ENCODE peak calls at places on chromosomes 11 and 22, in seven cellular contexts. C is endothelial cell of umbilical vein, N is K562, J is HepG2, O is H1, U is GM12878, G is SK-N-SH. R is an unnamed sample.

GRCh38 chr11:96082936-96083335 is 159.0 kb upstream of the MTMR2 start:
- DNase-seq in C (no peak), N (no peak), J (no peak), O (no peak), U (no peak), G (no peak), R (no peak)

GRCh38 chr11:116276051-116277044 is 496.4 kb downstream of the BUD13 start:
- DNase-seq in C (peak; percentile 50), N (peak; percentile 86), J (peak; percentile 67), O (peak; percentile 99), U (no peak), G (peak; percentile 83), R (peak; percentile 72)

GRCh38 chr11:7077101-7077500 is 11.7 kb upstream of the RBMXL2 start:
- DNase-seq in C (no peak), N (peak; percentile 11), J (no peak), O (peak; percentile 83), U (no peak), G (no peak), R (no peak)

GRCh38 chr11:87173185-87174039 is 135.7 kb downstream of the TMEM135 start:
- DNase-seq in C (peak; percentile 94), N (no peak), J (peak; percentile 19), O (no peak), U (no peak), G (no peak), R (peak; percentile 56)

GRCh38 chr11:77154381-77155081 is 26.5 kb downstream of the MYO7A start:
- DNase-seq in C (peak; percentile 38), N (no peak), J (no peak), O (no peak), U (no peak), G (no peak), R (no peak)

GRCh38 chr11:26344647-26345046 is 12.7 kb downstream of the ANO3 start:
- DNase-seq in C (no peak), N (no peak), J (no peak), O (no peak), U (no peak), G (no peak), R (no peak)

GRCh38 chr11:134541355-134541754 is 129.3 kb upstream of the B3GAT1 start:
- DNase-seq in C (no peak), N (no peak), J (no peak), O (peak; percentile 33), U (no peak), G (no peak), R (no peak)

GRCh38 chr11:15114501-15115475 is at the start of gene INSC:
- DNase-seq in C (no peak), N (no peak), J (no peak), O (peak; percentile 58), U (no peak), G (peak; percentile 85), R (no peak)

GRCh38 chr11:75311858-75312288 is 39.6 kb downstream of the ARRB1 start:
- DNase-seq in C (peak; percentile 38), N (no peak), J (no peak), O (no peak), U (no peak), G (peak; percentile 54), R (no peak)

GRCh38 chr11:128468106-128468505 is 119.3 kb downstream of the ETS1 start:
- DNase-seq in C (no peak), N (no peak), J (no peak), O (no peak), U (no peak), G (no peak), R (no peak)

GRCh38 chr22:28411125-28411524 is 268.5 kb downstream of the TTC28 start:
- DNase-seq in C (peak; percentile 41), N (no peak), J (no peak), O (no peak), U (no peak), G (no peak), R (no peak)

GRCh38 chr11:131808466-131808865 is 438.1 kb downstream of the NTM start:
- DNase-seq in C (no peak), N (no peak), J (no peak), O (no peak), U (no peak), G (no peak), R (no peak)

GRCh38 chr11:34994859-34995258 is 78.4 kb downstream of the PDHX start:
- DNase-seq in C (no peak), N (no peak), J (no peak), O (no peak), U (no peak), G (no peak), R (no peak)

GRCh38 chr11:126404367-126404766 is 48.9 kb downstream of the ST3GAL4 start:
- DNase-seq in C (no peak), N (no peak), J (no peak), O (no peak), U (no peak), G (no peak), R (no peak)

GRCh38 chr22:50729391-50730012 is 8.5 kb upstream of the ACR start:
- DNase-seq in C (no peak), N (no peak), J (no peak), O (no peak), U (no peak), G (no peak), R (no peak)

GRCh38 chr11:26704249-26704648 is 17.6 kb downstream of the SLC5A12 start:
- DNase-seq in C (no peak), N (no peak), J (no peak), O (no peak), U (no peak), G (no peak), R (no peak)

GRCh38 chr22:37121887-37122591 is 12.5 kb upstream of the TMPRSS6 start:
- DNase-seq in C (peak; percentile 46), N (no peak), J (peak; percentile 10), O (no peak), U (peak; percentile 73), G (peak; percentile 48), R (no peak)

GRCh38 chr11:75603791-75604736 is 42.0 kb downstream of the SERPINH1 start:
- DNase-seq in C (peak; percentile 92), N (no peak), J (no peak), O (no peak), U (no peak), G (no peak), R (no peak)

GRCh38 chr11:111512296-111513239 is at the start of gene BTG4:
- DNase-seq in C (no peak), N (peak; percentile 60), J (no peak), O (peak; percentile 65), U (no peak), G (peak; percentile 68), R (no peak)

GRCh38 chr11:12961615-12962014 is 47.5 kb upstream of the RASSF10 start:
- DNase-seq in C (no peak), N (no peak), J (no peak), O (no peak), U (no peak), G (peak; percentile 22), R (no peak)

DNA sequence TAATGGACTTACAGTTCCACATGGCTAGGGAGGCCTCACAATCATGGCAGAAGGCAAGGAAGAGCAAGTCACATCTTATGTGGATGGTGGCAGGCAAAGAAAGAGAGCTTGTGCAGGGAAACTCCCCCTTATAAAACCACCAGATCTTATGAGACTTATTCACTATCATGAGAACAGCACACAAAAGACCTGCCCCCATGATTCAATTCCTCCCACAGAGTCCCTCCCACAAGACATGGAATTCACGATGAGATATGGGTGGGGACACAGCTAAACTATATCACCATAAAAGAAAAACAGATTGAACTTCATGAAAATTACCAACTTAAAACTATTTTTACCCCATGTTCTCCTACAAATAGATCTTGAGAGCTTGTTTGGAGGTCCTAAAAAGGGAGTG is 19.6 kb downstream of the ENTHD1 start:
- DNase-seq in C (no peak), N (no peak), J (no peak), O (no peak), U (no peak), G (no peak), R (no peak)
- TF ChIP-seq MAX in C (no peak), N (no peak), J (no peak), O (no peak), U (no peak), G (no peak), R (no peak)

DNA sequence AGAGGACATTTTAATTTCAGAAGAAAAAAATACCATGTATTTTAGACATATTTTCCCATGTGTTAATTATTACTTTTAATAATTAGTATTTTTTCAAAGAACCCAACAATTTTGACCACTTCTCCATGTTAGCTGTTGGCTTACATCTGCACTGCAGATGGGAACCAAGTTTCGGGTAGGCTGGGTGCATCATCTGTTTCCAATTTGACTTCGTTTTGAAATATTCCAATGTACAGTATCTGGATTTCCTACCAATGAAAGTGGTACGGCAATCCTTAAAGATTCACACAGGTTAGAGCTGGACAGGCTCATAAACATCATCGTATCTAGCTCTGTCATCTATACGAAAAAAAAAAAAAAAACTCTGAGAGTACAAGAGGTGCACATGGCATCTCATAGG is 670.2 kb downstream of the OPCML start:
- DNase-seq in C (no peak), N (no peak), J (no peak), O (no peak), U (no peak), G (peak; percentile 48), R (no peak)
- H2AFZ ChIP-seq in C (no peak overlapping the region), N (no peak overlapping the region), J (no peak overlapping the region), O (no peak overlapping the region), U (no peak overlapping the region), G (no peak overlapping the region), R (no peak overlapping the region)

DNA sequence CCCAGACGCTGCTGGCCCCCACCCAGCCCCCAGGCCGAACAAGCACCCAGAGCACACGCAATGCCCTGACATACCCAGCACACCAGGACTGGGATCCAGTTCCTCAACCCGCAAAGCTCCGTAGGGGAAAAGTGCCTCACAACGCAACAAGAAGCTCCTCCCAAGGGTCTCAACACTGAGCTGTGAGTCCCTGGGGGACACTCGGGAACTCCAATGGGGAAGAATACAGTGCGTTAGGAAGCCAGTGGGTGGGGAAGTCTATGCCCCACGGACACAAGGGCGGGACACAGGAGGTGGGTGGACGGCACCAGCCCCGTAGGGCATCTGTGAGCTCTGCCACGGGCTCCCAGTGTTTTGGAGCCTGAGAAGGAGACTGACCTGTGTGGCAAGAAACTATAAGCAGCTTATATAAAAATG is 1.6 kb downstream of the DEAF1 start:
- DNase-seq in C (peak; percentile 31), N (no peak), J (no peak), O (no peak), U (no peak), G (no peak), R (no peak)
- TF ChIP-seq MAX in C (no peak), N (no peak), J (no peak), O (no peak), U (no peak), G (no peak), R (no peak)

DNA sequence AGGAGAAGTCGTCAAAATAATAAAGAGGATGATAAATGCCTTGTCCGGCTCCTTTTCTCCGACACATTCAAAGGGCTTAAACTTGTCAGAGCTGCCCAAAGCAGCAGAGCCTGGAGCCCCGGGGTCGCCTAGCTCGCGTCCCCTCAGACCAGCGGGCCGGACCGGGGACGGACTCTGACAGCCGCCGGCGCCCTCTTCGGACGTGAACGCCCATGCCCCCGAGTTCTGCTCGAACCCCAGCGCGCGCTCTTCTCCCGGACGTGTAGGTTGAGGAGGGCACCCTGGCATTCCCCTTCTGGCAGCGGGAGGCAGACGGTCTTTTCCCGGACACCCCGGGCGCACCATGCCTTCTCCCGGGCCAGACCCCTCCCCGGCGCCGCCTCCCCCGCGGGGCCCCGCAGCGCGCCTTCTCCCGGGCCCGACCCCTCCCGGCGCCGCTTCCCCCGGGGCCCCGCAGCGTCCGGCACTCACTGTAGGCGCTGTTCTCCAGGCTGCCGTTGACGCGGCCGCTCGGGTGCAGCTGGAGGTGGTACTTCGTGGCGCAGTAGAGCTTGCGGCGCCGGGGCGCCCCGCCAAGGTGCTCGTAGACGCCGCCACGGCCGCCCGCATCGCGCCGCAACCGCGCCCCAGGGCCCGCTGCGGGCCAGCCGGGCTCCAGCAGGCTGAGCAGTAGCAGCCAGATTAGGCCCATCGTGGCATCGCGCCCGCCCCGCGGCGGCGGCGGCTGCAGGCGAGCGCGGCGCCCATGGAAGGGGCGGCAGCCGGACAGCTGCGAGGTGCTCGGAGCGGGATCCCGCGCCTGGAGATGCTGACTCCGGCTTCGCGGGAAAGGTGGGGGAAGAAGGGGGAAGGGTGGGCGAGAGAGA is 740 bp downstream of the FGF3 start:
- DNase-seq in C (no peak), N (no peak), J (no peak), O (peak; percentile 66), U (no peak), G (peak; percentile 56), R (no peak)
- H2AFZ ChIP-seq in C (no peak overlapping the region), N (no peak overlapping the region), J (no peak overlapping the region), O (no peak overlapping the region), U (no peak overlapping the region), G (no peak overlapping the region), R (no peak overlapping the region)

R was measured in HCT116.